ENCODE peak calls at places on chromosomes 12 and 14, in six cellular contexts. One of them, this sample, is unnamed.

GRCh38 chr14:93464271-93464670 is 33.5 kb downstream of the UNC79 start:
- ATAC-seq in A549: no peak
- ATAC-seq in GM12878: no peak
- ATAC-seq in K562: peak
- ATAC-seq in upper lobe of left lung: no peak
- ATAC-seq in HepG2: no peak
- ATAC-seq in this sample: no peak

GRCh38 chr12:49824886-49825285 is 3.3 kb downstream of the NCKAP5L start:
- ATAC-seq in GM12878: no peak
- ATAC-seq in A549: no peak
- ATAC-seq in K562: no peak
- ATAC-seq in upper lobe of left lung: peak
- ATAC-seq in HepG2: no peak
- ATAC-seq in this sample: no peak

GRCh38 chr14:75138492-75138891 is 11.6 kb upstream of the NEK9 start:
- ATAC-seq in GM12878: peak
- ATAC-seq in HepG2: no peak
- ATAC-seq in upper lobe of left lung: peak
- ATAC-seq in A549: no peak
- ATAC-seq in K562: no peak
- ATAC-seq in this sample: no peak

GRCh38 chr12:29781176-29781575 is 2.6 kb downstream of the TMTC1 start:
- ATAC-seq in upper lobe of left lung: no peak
- ATAC-seq in GM12878: peak
- ATAC-seq in HepG2: no peak
- ATAC-seq in A549: no peak
- ATAC-seq in K562: no peak
- ATAC-seq in this sample: no peak

GRCh38 chr12:93407283-93407962 is 29.7 kb downstream of the NUDT4 start:
- ATAC-seq in K562: peak
- ATAC-seq in GM12878: no peak
- ATAC-seq in upper lobe of left lung: no peak
- ATAC-seq in A549: peak
- ATAC-seq in HepG2: peak
- ATAC-seq in this sample: no peak

GRCh38 chr12:627863-628805 is 35.1 kb downstream of the NINJ2 start:
- ATAC-seq in upper lobe of left lung: no peak
- ATAC-seq in GM12878: no peak
- ATAC-seq in K562: no peak
- ATAC-seq in HepG2: peak
- ATAC-seq in A549: no peak
- ATAC-seq in this sample: no peak

GRCh38 chr12:53096089-53096741 is 1.3 kb upstream of the IGFBP6 start:
- ATAC-seq in HepG2: no peak
- ATAC-seq in upper lobe of left lung: peak
- ATAC-seq in A549: no peak
- ATAC-seq in GM12878: no peak
- ATAC-seq in K562: no peak
- ATAC-seq in this sample: peak

GRCh38 chr14:95495093-95495492 is 21.4 kb downstream of the SYNE3 start:
- ATAC-seq in upper lobe of left lung: no peak
- ATAC-seq in HepG2: no peak
- ATAC-seq in A549: no peak
- ATAC-seq in K562: no peak
- ATAC-seq in GM12878: no peak
- ATAC-seq in this sample: no peak

GRCh38 chr12:103908246-103908541 is 22.0 kb upstream of the HSP90B1 start:
- ATAC-seq in K562: no peak
- ATAC-seq in HepG2: no peak
- ATAC-seq in GM12878: peak
- ATAC-seq in A549: no peak
- ATAC-seq in upper lobe of left lung: no peak
- ATAC-seq in this sample: no peak

GRCh38 chr12:131129839-131130238 is 176.1 kb downstream of the ADGRD1 start:
- ATAC-seq in HepG2: no peak
- ATAC-seq in upper lobe of left lung: no peak
- ATAC-seq in A549: no peak
- ATAC-seq in K562: no peak
- ATAC-seq in GM12878: no peak
- ATAC-seq in this sample: no peak

GRCh38 chr14:60303745-60304144 is 54.7 kb downstream of the PPM1A start:
- ATAC-seq in GM12878: no peak
- ATAC-seq in K562: no peak
- ATAC-seq in upper lobe of left lung: no peak
- ATAC-seq in A549: no peak
- ATAC-seq in HepG2: peak
- ATAC-seq in this sample: no peak

GRCh38 chr12:12247584-12247983 is 19.3 kb downstream of the LRP6 start:
- ATAC-seq in HepG2: no peak
- ATAC-seq in K562: no peak
- ATAC-seq in GM12878: no peak
- ATAC-seq in upper lobe of left lung: no peak
- ATAC-seq in A549: peak
- ATAC-seq in this sample: no peak

GRCh38 chr12:40336573-40337199 is 111.9 kb downstream of the LRRK2 start:
- ATAC-seq in K562: no peak
- ATAC-seq in HepG2: peak
- ATAC-seq in GM12878: peak
- ATAC-seq in upper lobe of left lung: no peak
- ATAC-seq in A549: peak
- ATAC-seq in this sample: no peak

GRCh38 chr12:57935839-57936512 is 5.4 kb upstream of the ATP23 start:
- ATAC-seq in GM12878: peak
- ATAC-seq in HepG2: peak
- ATAC-seq in A549: peak
- ATAC-seq in upper lobe of left lung: peak
- ATAC-seq in K562: peak
- ATAC-seq in this sample: peak

GRCh38 chr12:71686658-71687025 is 760 bp downstream of the TMEM19 start:
- ATAC-seq in K562: no peak
- ATAC-seq in upper lobe of left lung: no peak
- ATAC-seq in HepG2: no peak
- ATAC-seq in GM12878: no peak
- ATAC-seq in A549: no peak
- ATAC-seq in this sample: no peak

GRCh38 chr12:52699960-52700359 is 3.4 kb downstream of the KRT77 start:
- ATAC-seq in upper lobe of left lung: no peak
- ATAC-seq in K562: no peak
- ATAC-seq in HepG2: peak
- ATAC-seq in GM12878: no peak
- ATAC-seq in A549: no peak
- ATAC-seq in this sample: no peak

GRCh38 chr14:103763730-103764488 is 48.3 kb downstream of the ZFYVE21 start:
- ATAC-seq in K562: no peak
- ATAC-seq in upper lobe of left lung: no peak
- ATAC-seq in GM12878: peak
- ATAC-seq in A549: no peak
- ATAC-seq in HepG2: no peak
- ATAC-seq in this sample: no peak

GRCh38 chr14:21103165-21103709 is 2.4 kb downstream of the TMEM253 start:
- ATAC-seq in GM12878: no peak
- ATAC-seq in K562: no peak
- ATAC-seq in A549: no peak
- ATAC-seq in HepG2: no peak
- ATAC-seq in upper lobe of left lung: no peak
- ATAC-seq in this sample: no peak

GRCh38 chr12:108816652-108817335 is 40.6 kb downstream of the SSH1 start:
- ATAC-seq in HepG2: no peak
- ATAC-seq in upper lobe of left lung: peak
- ATAC-seq in K562: no peak
- ATAC-seq in GM12878: no peak
- ATAC-seq in A549: peak
- ATAC-seq in this sample: no peak

GRCh38 chr12:114744285-114744684 is 60.3 kb upstream of the TBX3 start:
- ATAC-seq in GM12878: no peak
- ATAC-seq in HepG2: no peak
- ATAC-seq in A549: no peak
- ATAC-seq in upper lobe of left lung: no peak
- ATAC-seq in K562: no peak
- ATAC-seq in this sample: no peak

GRCh38 chr14:98120831-98121464 is 1151.0 kb downstream of the BCL11B start:
- ATAC-seq in K562: no peak
- ATAC-seq in GM12878: peak
- ATAC-seq in upper lobe of left lung: no peak
- ATAC-seq in HepG2: no peak
- ATAC-seq in A549: no peak
- ATAC-seq in this sample: no peak

GRCh38 chr12:46808317-46808716 is 17.5 kb downstream of the SLC38A4 start:
- ATAC-seq in HepG2: no peak
- ATAC-seq in A549: no peak
- ATAC-seq in K562: no peak
- ATAC-seq in GM12878: no peak
- ATAC-seq in upper lobe of left lung: no peak
- ATAC-seq in this sample: no peak

GRCh38 chr12:62808166-62808879 is 126.6 kb downstream of the PPM1H start:
- ATAC-seq in upper lobe of left lung: no peak
- ATAC-seq in HepG2: peak
- ATAC-seq in A549: peak
- ATAC-seq in GM12878: peak
- ATAC-seq in K562: no peak
- ATAC-seq in this sample: no peak

GRCh38 chr12:109981311-109981710 is 14.9 kb downstream of the GIT2 start:
- ATAC-seq in A549: no peak
- ATAC-seq in GM12878: no peak
- ATAC-seq in HepG2: no peak
- ATAC-seq in K562: no peak
- ATAC-seq in upper lobe of left lung: no peak
- ATAC-seq in this sample: no peak

GRCh38 chr14:103994535-103995184 is 52.3 kb upstream of the RD3L start:
- ATAC-seq in HepG2: no peak
- ATAC-seq in GM12878: no peak
- ATAC-seq in A549: peak
- ATAC-seq in K562: no peak
- ATAC-seq in upper lobe of left lung: no peak
- ATAC-seq in this sample: no peak

GRCh38 chr12:91111366-91112321 is at the start of gene LUM:
- ATAC-seq in K562: no peak
- ATAC-seq in HepG2: no peak
- ATAC-seq in upper lobe of left lung: peak
- ATAC-seq in A549: no peak
- ATAC-seq in GM12878: no peak
- ATAC-seq in this sample: peak

GRCh38 chr12:10740182-10740581 is 17.1 kb upstream of the YBX3 start:
- ATAC-seq in A549: peak
- ATAC-seq in upper lobe of left lung: no peak
- ATAC-seq in K562: peak
- ATAC-seq in HepG2: peak
- ATAC-seq in GM12878: peak
- ATAC-seq in this sample: no peak

GRCh38 chr14:36217027-36217426 is 40.5 kb upstream of the PTCSC3 start:
- ATAC-seq in HepG2: no peak
- ATAC-seq in upper lobe of left lung: peak
- ATAC-seq in K562: no peak
- ATAC-seq in A549: no peak
- ATAC-seq in GM12878: no peak
- ATAC-seq in this sample: no peak

GRCh38 chr12:113083863-113084430 is 27.4 kb downstream of the DTX1 start:
- ATAC-seq in HepG2: no peak
- ATAC-seq in A549: no peak
- ATAC-seq in upper lobe of left lung: peak
- ATAC-seq in K562: no peak
- ATAC-seq in GM12878: no peak
- ATAC-seq in this sample: peak

DNA sequence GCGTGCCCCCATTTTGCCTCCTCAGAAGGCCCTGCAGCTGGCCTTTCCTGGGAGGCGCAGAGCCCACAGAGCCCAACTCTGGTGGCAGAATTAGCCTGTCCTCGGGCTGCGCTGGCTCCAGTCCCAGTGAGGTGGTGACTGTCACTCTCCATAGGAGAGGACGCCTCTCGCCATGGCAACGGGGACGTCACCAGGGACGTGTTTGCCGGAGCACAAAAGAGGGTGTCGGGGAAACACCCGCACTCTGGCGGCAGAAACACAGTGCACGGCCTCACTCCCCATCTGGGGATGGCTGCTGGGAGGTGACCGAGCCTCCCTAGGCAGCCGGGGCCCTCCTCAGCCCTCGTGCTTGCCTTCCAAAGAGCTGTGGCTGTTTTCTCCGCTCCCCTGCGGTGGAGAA is 50.2 kb upstream of the NCOR2 start:
- ATAC-seq in A549: peak
- ATAC-seq in HepG2: peak
- ATAC-seq in K562: peak
- ATAC-seq in upper lobe of left lung: no peak
- ATAC-seq in GM12878: no peak
- ATAC-seq in this sample: no peak
- TF ChIP-seq EP300 in A549: no peak
- TF ChIP-seq EP300 in HepG2: no peak
- TF ChIP-seq EP300 in K562: no peak
- TF ChIP-seq EP300 in upper lobe of left lung: no peak
- TF ChIP-seq EP300 in GM12878: no peak
- TF ChIP-seq EP300 in this sample: no peak

GRCh38 chr14:72907886-72908285 is 14.0 kb upstream of the DPF3 start:
- ATAC-seq in HepG2: peak
- ATAC-seq in K562: peak
- ATAC-seq in A549: peak
- ATAC-seq in upper lobe of left lung: no peak
- ATAC-seq in GM12878: peak
- ATAC-seq in this sample: no peak
- TF ChIP-seq EP300 in HepG2: no peak
- TF ChIP-seq EP300 in K562: no peak
- TF ChIP-seq EP300 in A549: no peak
- TF ChIP-seq EP300 in upper lobe of left lung: no peak
- TF ChIP-seq EP300 in GM12878: no peak
- TF ChIP-seq EP300 in this sample: no peak

DNA sequence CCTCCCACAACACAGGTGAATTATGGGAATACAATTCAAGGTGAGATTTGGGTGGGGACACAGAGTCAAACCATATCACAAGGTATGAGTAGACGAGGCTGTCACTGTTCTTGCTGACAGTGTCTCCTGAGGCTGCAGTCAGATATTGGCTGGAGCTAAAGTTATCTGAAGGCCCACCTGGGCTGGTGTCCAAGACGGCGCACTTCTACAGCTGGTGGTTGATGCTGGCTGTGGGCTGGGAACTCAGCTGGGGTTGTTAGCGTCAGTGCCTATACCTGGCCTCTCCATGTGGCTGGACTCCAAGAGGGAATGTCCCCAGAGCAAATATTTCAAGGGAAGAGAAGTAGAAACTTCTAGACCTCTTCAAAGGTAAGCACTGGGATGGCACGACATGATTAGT is 126.9 kb upstream of the RFLNA start:
- ATAC-seq in upper lobe of left lung: no peak
- ATAC-seq in GM12878: no peak
- ATAC-seq in K562: no peak
- ATAC-seq in HepG2: no peak
- ATAC-seq in A549: no peak
- ATAC-seq in this sample: no peak
- TF ChIP-seq EP300 in upper lobe of left lung: no peak
- TF ChIP-seq EP300 in GM12878: no peak
- TF ChIP-seq EP300 in K562: no peak
- TF ChIP-seq EP300 in HepG2: no peak
- TF ChIP-seq EP300 in A549: no peak
- TF ChIP-seq EP300 in this sample: no peak

DNA sequence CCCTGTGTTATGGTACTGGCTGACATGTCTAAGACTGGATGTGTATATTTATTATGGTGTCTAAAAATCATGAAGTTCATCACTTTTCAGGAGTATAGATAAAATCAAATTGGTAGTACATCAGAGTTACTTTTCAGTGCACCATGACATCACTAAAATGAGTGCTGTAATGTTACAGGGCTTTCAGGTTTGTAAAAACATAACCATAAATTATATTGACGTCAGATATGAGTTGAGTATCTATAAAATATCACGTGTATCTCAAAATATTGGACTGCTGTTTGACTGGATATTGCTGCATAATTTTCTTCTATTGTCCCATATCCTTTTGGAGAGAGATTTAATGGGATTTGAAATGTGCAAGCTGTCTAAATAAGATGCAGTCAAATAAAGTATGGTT is 22.0 kb downstream of the NAA30 start:
- ATAC-seq in HepG2: no peak
- ATAC-seq in upper lobe of left lung: no peak
- ATAC-seq in K562: no peak
- ATAC-seq in GM12878: no peak
- ATAC-seq in A549: no peak
- ATAC-seq in this sample: no peak
- TF ChIP-seq EP300 in HepG2: no peak
- TF ChIP-seq EP300 in upper lobe of left lung: no peak
- TF ChIP-seq EP300 in K562: no peak
- TF ChIP-seq EP300 in GM12878: no peak
- TF ChIP-seq EP300 in A549: no peak
- TF ChIP-seq EP300 in this sample: no peak

This sample was measured in gastroesophageal sphincter.